ENCODE peak calls at places on chromosome 5, in ten cellular contexts. L is CD8-positive, alpha-beta T cell; S is CD4-positive, alpha-beta T cell; Y is IMR-90; F is lung; P is mesenchymal stem cell; D is pancreas; B is tibial nerve; A is effector memory CD4-positive, alpha-beta T cell; W is tibial artery. O is an unnamed sample.

GRCh38 chr5:80609692-80610091 is 39.6 kb upstream of the ANKRD34B start:
- DNase-seq in P (no peak), B (no peak), L (no peak), W (no peak), A (no peak), F (no peak), S (no peak), D (no peak), Y (no peak), O (no peak)

GRCh38 chr5:111756701-111757581 is at the start of gene NREP:
- DNase-seq in W (peak), D (peak), P (peak), A (no peak), S (peak), F (peak), L (peak), B (peak), Y (peak), O (peak)

GRCh38 chr5:73644385-73644963 is 18.5 kb downstream of the ARHGEF28 start:
- DNase-seq in F (no peak), D (no peak), W (no peak), P (no peak), B (no peak), Y (no peak), S (no peak), L (no peak), A (no peak), O (no peak)

GRCh38 chr5:27020965-27021364 is 17.4 kb downstream of the CDH9 start:
- DNase-seq in B (no peak), W (no peak), P (peak), D (no peak), Y (peak), F (no peak), A (no peak), S (no peak), L (no peak), O (no peak)

GRCh38 chr5:178433273-178433775 is 156.9 kb downstream of the COL23A1 start:
- DNase-seq in S (no peak), P (no peak), F (peak), W (no peak), L (no peak), D (no peak), A (no peak), B (no peak), Y (no peak), O (no peak)

GRCh38 chr5:35924122-35924949 is 14.1 kb downstream of the CAPSL start:
- DNase-seq in W (no peak), A (no peak), L (no peak), D (no peak), F (no peak), P (peak), S (no peak), B (no peak), Y (peak), O (no peak)

GRCh38 chr5:138686668-138687067 is 66.6 kb upstream of the CTNNA1 start:
- DNase-seq in S (no peak), P (peak), Y (peak), A (no peak), B (no peak), F (no peak), L (no peak), D (no peak), W (no peak), O (no peak)

GRCh38 chr5:76724871-76725270 is 8.9 kb downstream of the F2R start:
- DNase-seq in A (no peak), L (no peak), B (no peak), D (no peak), P (peak), F (no peak), Y (peak), S (no peak), W (no peak), O (no peak)

GRCh38 chr5:158832736-158833135 is 267.0 kb downstream of the EBF1 start:
- DNase-seq in Y (no peak), S (no peak), A (no peak), D (no peak), F (no peak), W (no peak), B (no peak), L (no peak), P (peak), O (no peak)

GRCh38 chr5:160071521-160072299 is 47.5 kb downstream of the PWWP2A start:
- DNase-seq in B (no peak), D (no peak), F (no peak), Y (no peak), P (peak), W (no peak), S (no peak), L (no peak), A (no peak), O (no peak)

GRCh38 chr5:177468329-177469058 is 4.9 kb downstream of the DBN1 start:
- DNase-seq in A (no peak), Y (peak), P (no peak), B (no peak), S (no peak), L (no peak), F (no peak), W (no peak), D (no peak), O (no peak)

GRCh38 chr5:38079625-38080402 is 178.5 kb upstream of the EGFLAM start:
- DNase-seq in Y (no peak), P (peak), S (no peak), L (no peak), B (no peak), D (no peak), F (no peak), W (no peak), A (no peak), O (no peak)

GRCh38 chr5:14187157-14187556 is 44.0 kb downstream of the TRIO start:
- DNase-seq in F (no peak), D (no peak), P (no peak), Y (no peak), A (no peak), L (no peak), W (no peak), B (no peak), S (no peak), O (no peak)
- H3K27ac ChIP-seq in F (no peak), D (no peak), P (peak), Y (peak), A (no peak), L (no peak), W (peak), B (no peak), S (no peak), O (no peak)

DNA sequence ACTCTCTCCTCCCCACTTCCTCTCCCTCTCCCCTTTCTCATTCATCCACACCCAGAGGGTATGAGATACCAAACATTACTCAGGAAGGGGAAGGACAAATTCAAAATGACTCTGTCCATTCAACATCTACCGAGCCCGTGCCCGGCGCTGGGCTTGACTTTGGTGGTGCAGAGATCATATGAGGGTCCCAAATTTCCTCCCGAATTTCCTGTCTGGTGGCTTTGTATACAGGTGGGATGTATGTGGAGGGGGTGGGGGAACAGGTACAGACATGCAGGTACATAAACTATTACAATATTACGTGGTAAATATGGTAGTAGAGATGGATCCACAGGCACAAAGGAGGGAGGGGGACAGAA is 21.8 kb upstream of the GABRP start:
- DNase-seq in L (no peak), F (no peak), B (no peak), S (no peak), A (no peak), D (no peak), Y (no peak), W (no peak), P (no peak), O (no peak)
- H3K27ac ChIP-seq in L (no peak), F (no peak), B (no peak), S (no peak), A (no peak), D (no peak), Y (no peak), W (no peak), P (no peak), O (no peak)

GRCh38 chr5:132195727-132196126 is 31.9 kb downstream of the P4HA2 start:
- DNase-seq in P (no peak), B (no peak), F (peak), Y (no peak), A (no peak), L (no peak), D (no peak), W (no peak), S (no peak), O (no peak)
- H3K27ac ChIP-seq in P (no peak), B (no peak), F (no peak), Y (no peak), A (no peak), L (no peak), D (no peak), W (no peak), S (no peak), O (no peak)

DNA sequence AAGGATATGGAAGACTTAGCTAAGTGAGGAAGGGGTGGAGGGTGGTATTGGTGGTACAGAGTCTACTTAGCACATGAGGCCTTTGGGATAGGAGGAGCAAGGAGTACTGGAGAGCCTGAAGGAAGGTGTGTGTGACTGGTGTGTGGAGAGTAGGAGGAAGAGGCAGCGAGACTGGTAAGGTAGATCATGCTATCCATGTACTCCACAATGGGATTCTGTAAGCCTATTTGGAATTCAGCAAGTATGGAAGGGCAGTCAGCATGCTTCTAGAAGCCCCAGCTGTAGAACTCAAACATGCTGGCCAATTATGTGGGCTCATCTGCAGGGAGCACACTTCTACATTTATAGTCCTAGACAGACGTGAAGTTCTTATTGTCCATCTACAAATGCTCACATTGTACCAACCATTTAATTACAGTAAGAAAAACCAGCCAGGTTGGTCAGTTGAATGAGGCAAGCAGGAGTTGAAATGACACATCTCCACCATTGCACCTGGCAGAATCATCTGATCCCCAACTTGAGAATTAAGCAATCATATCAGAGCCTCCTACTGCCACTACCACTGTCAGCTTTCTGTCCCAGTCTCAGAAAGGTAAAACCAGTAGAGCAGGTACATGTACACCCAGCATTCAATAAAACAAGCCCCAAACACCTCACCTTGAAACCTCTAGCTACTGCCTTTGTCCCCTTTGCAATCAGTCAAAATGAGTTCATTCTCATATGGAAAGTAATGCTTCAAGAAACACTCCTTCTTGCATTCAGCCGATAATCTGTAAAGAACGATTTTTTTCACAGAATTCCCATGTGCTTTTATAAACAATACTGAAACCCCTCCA is 60.9 kb upstream of the GLRX start:
- DNase-seq in P (no peak), Y (no peak), A (no peak), S (no peak), B (no peak), L (no peak), D (no peak), W (no peak), F (no peak), O (no peak)
- H3K27ac ChIP-seq in P (no peak), Y (peak), A (no peak), S (no peak), B (no peak), L (no peak), D (no peak), W (no peak), F (no peak), O (no peak)

GRCh38 chr5:172954277-172954676 is 4.9 kb upstream of the RPL26L1 start:
- DNase-seq in B (no peak), S (no peak), Y (no peak), L (no peak), F (no peak), W (no peak), D (no peak), P (no peak), A (no peak), O (no peak)
- H3K27ac ChIP-seq in B (no peak), S (no peak), Y (peak), L (no peak), F (no peak), W (peak), D (no peak), P (no peak), A (no peak), O (no peak)

DNA sequence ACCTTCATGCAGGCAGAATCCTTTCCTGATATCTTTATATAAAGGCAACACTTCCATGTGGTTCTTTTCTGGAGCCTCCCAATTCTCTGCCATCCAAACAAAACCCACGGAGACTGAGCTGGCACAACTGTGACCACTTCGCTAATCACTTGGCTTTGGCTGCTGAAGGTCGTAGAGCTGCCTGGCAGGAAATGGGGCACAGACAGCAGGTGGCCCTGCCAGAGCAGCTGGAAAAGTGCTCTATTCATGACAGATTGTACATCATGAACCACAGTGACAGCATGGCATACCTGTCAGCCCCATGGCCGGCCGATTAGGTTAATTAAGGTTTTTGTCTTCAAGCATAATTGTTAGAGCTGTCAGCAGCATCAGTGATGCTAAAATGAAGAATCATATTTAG is 141.9 kb upstream of the ANKRD55 start:
- DNase-seq in S (no peak), L (no peak), Y (no peak), W (no peak), F (no peak), B (no peak), A (no peak), P (no peak), D (no peak), O (no peak)
- H3K27ac ChIP-seq in S (no peak), L (no peak), Y (no peak), W (no peak), F (no peak), B (no peak), A (no peak), P (no peak), D (no peak), O (no peak)

O was measured in caudate nucleus.